ENCODE peak calls at places on chromosomes 16 and 17, in six cellular contexts. F is RWPE1, G is lung, Y is cardiac fibroblast, Q is dorsolateral prefrontal cortex, T is GM12865. W is an unnamed sample.

GRCh38 chr17:57099165-57099564 is 14.1 kb downstream of the AKAP1 start:
- DNase-seq in Q (no peak), T (peak; percentile 52), F (no peak), G (no peak), Y (no peak), W (no peak)

GRCh38 chr16:85479972-85480726 is 133.0 kb upstream of the GSE1 start:
- DNase-seq in F (no peak), G (no peak), Q (no peak), Y (no peak), T (peak; percentile 64), W (no peak)

GRCh38 chr17:27481327-27481726 is 25.1 kb downstream of the KSR1 start:
- DNase-seq in Y (no peak), F (no peak), T (peak; percentile 76), G (no peak), Q (no peak), W (peak; percentile 34)

GRCh38 chr17:50462446-50462845 is 6.2 kb downstream of the CHAD start:
- DNase-seq in Q (no peak), Y (no peak), G (no peak), F (no peak), T (no peak), W (no peak)

GRCh38 chr17:41415833-41416335 is 8.5 kb downstream of the KRT37 start:
- DNase-seq in Q (no peak), T (no peak), Y (peak; percentile 19), F (no peak), G (no peak), W (no peak)

GRCh38 chr17:80789356-80789902 is 202.2 kb upstream of the CHMP6 start:
- DNase-seq in G (no peak), Q (no peak), T (peak; percentile 85), Y (peak; percentile 91), F (peak; percentile 68), W (no peak)

GRCh38 chr16:26859086-26859485 is 207.6 kb upstream of the C16orf82 start:
- DNase-seq in G (no peak), Y (no peak), T (no peak), F (no peak), Q (no peak), W (no peak)

GRCh38 chr17:83189013-83189672 is 109.7 kb downstream of the METRNL start:
- DNase-seq in F (no peak), Y (no peak), Q (no peak), G (peak; percentile 18), T (no peak), W (peak; percentile 9)

GRCh38 chr17:79033046-79033616 is 9.2 kb downstream of the C1QTNF1 start:
- DNase-seq in G (no peak), Q (no peak), Y (no peak), T (no peak), F (no peak), W (no peak)

GRCh38 chr17:58432806-58433573 is 15.7 kb upstream of the RNF43 start:
- DNase-seq in Y (no peak), F (no peak), T (no peak), Q (no peak), G (no peak), W (no peak)

GRCh38 chr17:82973456-82974135 is 105.8 kb upstream of the METRNL start:
- DNase-seq in F (no peak), Y (no peak), G (no peak), T (no peak), Q (no peak), W (no peak)

GRCh38 chr16:9047689-9048301 is 43.6 kb upstream of the HAPSTR1 start:
- DNase-seq in G (peak; percentile 83), T (peak; percentile 74), Y (peak; percentile 100), Q (peak; percentile 44), F (peak; percentile 92), W (no peak)

GRCh38 chr16:7086842-7087616 is 245.6 kb upstream of the RBFOX1 start:
- DNase-seq in G (peak; percentile 28), Q (peak; percentile 81), Y (no peak), F (no peak), T (no peak), W (no peak)

GRCh38 chr16:47060596-47060995 is 83.1 kb downstream of the NETO2 start:
- DNase-seq in Q (no peak), Y (no peak), F (no peak), T (no peak), G (no peak), W (no peak)

GRCh38 chr16:88453621-88454314 is 688 bp downstream of the ZFPM1 start:
- DNase-seq in T (peak; percentile 29), Y (no peak), G (no peak), F (peak; percentile 30), Q (no peak), W (peak; percentile 56)

GRCh38 chr16:25585526-25585925 is 106.2 kb upstream of the HS3ST4 start:
- DNase-seq in F (no peak), Q (no peak), T (no peak), G (no peak), Y (no peak), W (no peak)
- TF ChIP-seq CTCF in F (no peak), Q (no peak), T (no peak), G (no peak), Y (no peak), W (no peak)

DNA sequence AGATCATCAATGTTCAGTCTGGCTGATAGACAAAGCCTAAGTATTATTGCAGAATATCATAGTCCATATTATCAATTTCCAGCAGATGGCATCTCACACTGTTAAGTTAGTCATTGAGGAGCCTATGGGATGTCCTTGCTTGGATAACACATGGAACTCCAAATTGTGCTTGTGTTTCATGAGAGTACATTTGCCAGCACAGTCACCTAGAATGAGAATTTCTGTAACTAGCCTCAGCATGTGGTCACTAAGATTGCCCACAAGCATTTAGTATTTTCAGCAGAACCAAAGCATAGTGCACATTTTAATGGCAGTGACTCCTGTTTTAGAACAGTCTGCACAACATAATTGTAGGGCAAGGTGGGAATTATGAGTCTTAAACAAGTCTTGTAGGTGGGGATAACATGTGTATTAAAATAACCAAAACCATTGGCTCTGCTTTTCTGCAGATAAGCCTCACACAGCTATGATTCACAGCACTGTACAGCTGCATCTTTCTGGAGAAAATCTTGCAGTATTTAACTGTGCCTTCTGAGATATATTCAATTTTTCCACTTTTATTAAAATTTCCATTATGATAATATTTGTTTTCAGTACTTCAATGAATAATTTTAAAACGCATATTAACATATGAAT is 882.8 kb upstream of the SOX9 start:
- DNase-seq in Y (peak; percentile 36), Q (no peak), G (no peak), F (peak; percentile 39), T (no peak), W (no peak)
- TF ChIP-seq CTCF in Y (no peak), Q (peak; percentile 51), G (no peak), F (peak; percentile 40), T (no peak), W (no peak)

DNA sequence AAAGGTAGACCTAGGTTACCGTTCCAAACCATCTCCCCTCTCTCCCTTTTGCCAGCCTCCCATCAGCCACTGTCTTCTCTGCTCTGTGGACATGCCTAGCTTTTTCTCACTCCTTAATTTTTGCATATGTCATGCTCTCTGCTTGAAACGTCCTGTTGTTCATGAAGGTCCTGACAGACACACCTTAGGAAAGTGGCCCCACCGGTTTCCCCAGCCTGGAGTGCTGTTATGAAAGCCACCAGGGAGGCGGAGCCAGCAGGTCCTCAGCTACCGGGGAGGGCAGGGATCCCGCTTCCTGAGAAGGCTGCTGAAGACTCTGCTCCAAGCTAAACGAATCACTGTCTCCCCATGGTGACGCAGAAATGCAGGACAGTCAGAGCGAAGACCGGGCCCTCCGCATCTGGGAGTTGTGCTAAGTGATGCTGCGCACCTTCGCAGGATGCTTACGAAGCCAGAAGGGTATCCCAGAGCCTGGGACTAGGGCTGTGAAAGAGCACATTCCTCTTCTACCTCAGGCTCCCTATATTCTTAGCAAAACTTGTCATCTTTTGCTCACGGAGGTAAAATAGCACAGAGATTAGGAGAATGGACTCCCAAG is 2.3 kb upstream of the SLC16A11 start:
- DNase-seq in Q (peak; percentile 82), Y (no peak), G (peak; percentile 91), T (no peak), F (peak; percentile 75), W (no peak)
- TF ChIP-seq CTCF in Q (peak; percentile 15), Y (no peak), G (no peak), T (no peak), F (peak; percentile 22), W (peak; percentile 27)

GRCh38 chr17:73538445-73538844 is 105.8 kb downstream of the SDK2 start:
- DNase-seq in Q (no peak), F (no peak), G (no peak), Y (no peak), T (no peak), W (no peak)

GRCh38 chr17:73539176-73539575 is 105.1 kb downstream of the SDK2 start:
- DNase-seq in Q (no peak), F (no peak), T (no peak), G (no peak), Y (no peak), W (no peak)

GRCh38 chr17:73541561-73541981 is 102.7 kb downstream of the SDK2 start:
- DNase-seq in Q (no peak), T (no peak), Y (no peak), G (no peak), F (no peak), W (no peak)

GRCh38 chr17:73542323-73542722 is 101.9 kb downstream of the SDK2 start:
- DNase-seq in F (no peak), G (no peak), Y (no peak), T (no peak), Q (no peak), W (no peak)

DNA sequence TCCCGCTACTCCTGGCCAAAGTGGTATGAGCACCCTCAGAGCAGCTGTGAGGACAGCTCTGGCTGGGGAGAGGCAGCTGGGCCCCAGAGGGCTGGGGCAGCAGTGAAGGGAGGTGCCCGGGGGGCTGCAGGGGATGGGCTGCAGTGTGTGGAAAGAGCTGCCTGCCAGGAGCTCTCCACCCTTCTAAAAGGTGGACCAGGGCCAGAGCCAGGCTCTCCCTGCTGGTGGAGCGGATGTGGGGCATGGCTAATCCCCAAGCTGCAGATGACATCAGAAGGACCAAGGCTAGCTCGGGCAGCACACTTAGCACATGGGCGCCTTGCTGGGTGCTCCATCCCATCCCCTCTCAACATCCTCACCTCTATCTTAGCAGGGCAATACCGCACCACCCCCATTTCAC is 103.1 kb downstream of the SDK2 start:
- DNase-seq in G (no peak), Y (no peak), F (no peak), Q (no peak), T (no peak), W (no peak)
- TF ChIP-seq CTCF in G (no peak), Y (no peak), F (no peak), Q (no peak), T (no peak), W (no peak)